ENCODE peak calls at places on chromosomes 1 and 21, in eight cellular contexts. M, W, C, Y, B, E, R and A are unnamed samples.
A peak's percentile ranks its signal among the peaks of the same experiment; 100 is the strongest.

GRCh38 chr1:56820755-56821461 is 1.7 kb upstream of the FYB2 start:
- DNase-seq in M (peak; percentile 92), W (peak; percentile 86), C (peak; percentile 51), Y (peak; percentile 18), B (peak; percentile 82), E (peak; percentile 91), R (peak; percentile 90), A (peak; percentile 71)

GRCh38 chr1:240806201-240806745 is 194.3 kb upstream of the GREM2 start:
- DNase-seq in M (no peak), W (peak; percentile 51), C (no peak), Y (no peak), B (no peak), E (no peak), R (no peak), A (no peak)

GRCh38 chr1:35857830-35858229 is 25.2 kb upstream of the AGO1 start:
- DNase-seq in M (peak; percentile 47), W (peak; percentile 30), C (peak; percentile 10), Y (no peak), B (no peak), E (no peak), R (peak; percentile 12), A (no peak)

GRCh38 chr1:201060586-201060985 is 37.1 kb upstream of the KIF21B start:
- DNase-seq in M (no peak), W (no peak), C (no peak), Y (no peak), B (no peak), E (no peak), R (no peak), A (no peak)

GRCh38 chr1:24906760-24907490 is 23.2 kb downstream of the RUNX3 start:
- DNase-seq in M (no peak), W (no peak), C (no peak), Y (no peak), B (peak; percentile 20), E (no peak), R (no peak), A (no peak)

GRCh38 chr1:115469703-115470476 is 131.8 kb upstream of the NGF start:
- DNase-seq in M (peak; percentile 75), W (peak; percentile 65), C (peak; percentile 31), Y (peak; percentile 38), B (peak; percentile 51), E (peak; percentile 64), R (peak; percentile 66), A (no peak)

GRCh38 chr1:239882967-239883366 is 208.7 kb upstream of the FMN2 start:
- DNase-seq in M (no peak), W (no peak), C (no peak), Y (no peak), B (no peak), E (no peak), R (no peak), A (no peak)

GRCh38 chr21:46441961-46442498 is 16.7 kb upstream of the DIP2A start:
- DNase-seq in M (no peak), W (no peak), C (no peak), Y (no peak), B (peak; percentile 35), E (no peak), R (no peak), A (no peak)

GRCh38 chr1:175262646-175263045 is 70.1 kb upstream of the KIAA0040 start:
- DNase-seq in M (no peak), W (peak; percentile 17), C (no peak), Y (no peak), B (no peak), E (no peak), R (no peak), A (no peak)

GRCh38 chr1:168430348-168430747 is 113.4 kb downstream of the XCL2 start:
- DNase-seq in M (no peak), W (no peak), C (no peak), Y (no peak), B (no peak), E (no peak), R (no peak), A (peak; percentile 55)

GRCh38 chr1:13763991-13764390 is 64.0 kb downstream of the PRDM2 start:
- DNase-seq in M (peak; percentile 51), W (no peak), C (no peak), Y (no peak), B (no peak), E (no peak), R (no peak), A (no peak)

GRCh38 chr1:204301171-204301957 is 58.4 kb downstream of the PLEKHA6 start:
- DNase-seq in M (no peak), W (peak; percentile 61), C (no peak), Y (no peak), B (no peak), E (no peak), R (no peak), A (no peak)
- H3K4me1 ChIP-seq in M (peaks cover 5% of the 10 kb centered on the region), W (peaks cover 31% of the 10 kb centered on the region), C (no peaks in the 10 kb centered on the region), Y (no peaks in the 10 kb centered on the region), B (peaks cover 9% of the 10 kb centered on the region), E (peaks cover 11% of the 10 kb centered on the region), R (peaks cover 16% of the 10 kb centered on the region), A (no peaks in the 10 kb centered on the region)

GRCh38 chr1:2431095-2431494 is 18.7 kb upstream of the PEX10 start:
- DNase-seq in M (no peak), W (no peak), C (no peak), Y (no peak), B (no peak), E (no peak), R (no peak), A (no peak)
- H3K4me1 ChIP-seq in M (no peaks in the 10 kb centered on the region), W (no peaks in the 10 kb centered on the region), C (no peaks in the 10 kb centered on the region), Y (no peaks in the 10 kb centered on the region), B (no peaks in the 10 kb centered on the region), E (no peaks in the 10 kb centered on the region), R (peaks cover 27% of the 10 kb centered on the region), A (no peaks in the 10 kb centered on the region)

DNA sequence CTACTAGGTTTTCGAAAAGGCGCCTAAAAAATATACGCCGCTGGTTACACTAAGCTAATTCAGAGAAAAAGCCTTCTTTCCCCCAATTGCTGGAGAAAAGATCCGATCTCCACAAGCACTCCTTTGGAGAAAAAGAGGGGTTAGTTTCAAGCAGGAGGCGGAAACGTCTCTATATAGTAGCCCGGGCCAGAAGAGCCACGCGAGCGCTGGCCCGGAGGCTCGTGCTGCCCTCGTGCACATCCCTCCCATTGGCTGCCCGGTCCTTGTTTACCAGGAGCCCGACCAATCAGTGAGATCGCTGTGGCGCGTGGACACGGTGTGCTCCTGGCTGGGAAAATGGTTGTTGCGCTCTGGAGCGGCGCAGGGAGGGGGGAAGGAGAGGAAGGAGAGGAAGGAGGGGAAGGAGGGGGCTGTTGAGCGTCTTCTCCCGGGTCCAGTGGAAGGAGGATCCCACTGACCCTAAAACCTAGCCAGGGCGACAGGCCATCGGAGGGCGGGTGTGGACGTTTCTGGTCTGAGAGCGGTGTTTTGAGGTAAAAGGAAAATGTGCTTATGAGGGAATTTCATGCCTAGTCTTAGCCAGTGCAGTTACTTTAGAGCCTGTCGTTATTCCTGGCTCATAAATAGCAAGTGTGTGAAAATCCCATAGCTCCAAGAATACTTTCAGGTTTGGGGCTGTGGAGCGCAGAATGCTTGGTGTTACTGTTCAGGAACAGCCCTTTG is at the start of gene TXNIP:
- DNase-seq in M (peak; percentile 98), W (peak; percentile 100), C (no peak), Y (peak; percentile 99), B (peak; percentile 100), E (peak; percentile 99), R (peak; percentile 98), A (peak; percentile 97)
- H3K4me1 ChIP-seq in M (peaks cover 2% of the 10 kb centered on the region), W (peaks cover 33% of the 10 kb centered on the region), C (no peaks in the 10 kb centered on the region), Y (peaks cover 4% of the 10 kb centered on the region), B (peaks cover 41% of the 10 kb centered on the region), E (peaks cover 14% of the 10 kb centered on the region), R (peaks cover 44% of the 10 kb centered on the region), A (peaks cover 37% of the 10 kb centered on the region)

GRCh38 chr1:5996641-5997270 is 4.5 kb upstream of the NPHP4 start:
- DNase-seq in M (no peak), W (no peak), C (no peak), Y (no peak), B (peak; percentile 33), E (peak; percentile 10), R (no peak), A (no peak)

GRCh38 chr1:5994713-5995621 is 2.7 kb upstream of the NPHP4 start:
- DNase-seq in M (no peak), W (no peak), C (no peak), Y (no peak), B (peak; percentile 45), E (peak; percentile 54), R (no peak), A (no peak)

GRCh38 chr1:5993553-5994510 is 1.6 kb upstream of the NPHP4 start:
- DNase-seq in M (no peak), W (no peak), C (no peak), Y (no peak), B (peak; percentile 58), E (peak; percentile 47), R (no peak), A (no peak)

GRCh38 chr1:5997316-5997715 is 5.1 kb upstream of the NPHP4 start:
- DNase-seq in M (no peak), W (no peak), C (no peak), Y (no peak), B (peak; percentile 30), E (peak; percentile 31), R (no peak), A (no peak)

DNA sequence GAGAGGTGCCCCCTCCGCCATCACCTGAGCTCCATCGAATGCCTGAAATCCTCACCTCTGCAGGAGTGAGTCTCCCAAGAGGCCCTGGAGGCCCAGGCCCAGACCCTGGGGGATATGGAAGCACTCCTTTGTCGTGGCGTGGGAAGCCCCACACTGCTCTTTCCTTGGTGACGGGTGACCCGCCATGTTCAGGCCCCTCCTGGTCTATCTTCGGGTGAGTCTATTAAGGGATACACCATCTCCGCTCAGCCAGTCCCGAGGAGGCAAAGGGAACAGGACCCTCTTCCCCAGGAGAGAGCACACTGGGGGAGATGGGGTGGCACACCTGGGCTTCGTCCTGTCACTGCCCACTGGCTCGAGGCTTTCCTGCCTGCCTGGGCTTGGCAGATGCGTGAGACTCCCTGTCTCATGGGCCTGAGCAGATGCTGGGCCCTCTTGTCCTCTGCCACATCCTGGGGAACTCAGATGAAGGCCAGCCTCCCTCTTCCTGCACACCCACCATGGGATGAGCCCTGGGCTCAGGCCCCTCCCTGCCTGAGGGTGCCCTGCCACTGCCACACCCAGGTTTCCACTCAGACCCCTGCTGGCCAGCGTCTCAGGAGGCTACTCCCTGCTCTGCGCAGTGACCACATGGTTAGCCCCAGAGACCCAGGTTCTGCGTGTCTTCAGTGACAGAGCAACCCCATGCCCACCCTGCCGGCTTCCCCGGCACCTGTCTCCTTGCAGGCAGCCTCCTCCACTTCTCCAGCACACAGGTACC is 3.8 kb upstream of the NPHP4 start:
- DNase-seq in M (no peak), W (no peak), C (no peak), Y (no peak), B (peak; percentile 37), E (peak; percentile 47), R (no peak), A (no peak)
- H3K4me1 ChIP-seq in M (peaks cover 5% of the 10 kb centered on the region), W (peaks cover 3% of the 10 kb centered on the region), C (peaks cover 11% of the 10 kb centered on the region), Y (peaks cover 6% of the 10 kb centered on the region), B (peaks cover 23% of the 10 kb centered on the region), E (peaks cover 2% of the 10 kb centered on the region), R (peaks cover 12% of the 10 kb centered on the region), A (no peaks in the 10 kb centered on the region)

GRCh38 chr1:63848764-63849548 is 75.1 kb downstream of the ROR1 start:
- DNase-seq in M (peak; percentile 62), W (no peak), C (no peak), Y (no peak), B (no peak), E (no peak), R (peak; percentile 42), A (no peak)
- H3K4me1 ChIP-seq in M (peaks cover 10% of the 10 kb centered on the region), W (no peaks in the 10 kb centered on the region), C (no peaks in the 10 kb centered on the region), Y (no peaks in the 10 kb centered on the region), B (no peaks in the 10 kb centered on the region), E (no peaks in the 10 kb centered on the region), R (peaks cover 85% of the 10 kb centered on the region), A (peaks cover 2% of the 10 kb centered on the region)